ENCODE peak calls at places on chromosome X, in nine cellular contexts. S, G, T, X, Z, L, W, N and M are unnamed samples.
A peak's percentile ranks its signal among the peaks of the same experiment; 100 is the strongest.

GRCh38 chrX:23815376-23815775 is 32.4 kb downstream of the SAT1 start:
- DNase-seq in Z (no peak), W (no peak), S (no peak), T (no peak), G (no peak), X (no peak), L (no peak), N (no peak), M (no peak)

GRCh38 chrX:120566817-120567216 is 6.1 kb upstream of the CUL4B start:
- DNase-seq in S (no peak), G (no peak), W (no peak), Z (no peak), L (no peak), X (no peak), N (no peak), T (no peak), M (no peak)

GRCh38 chrX:112834016-112834855 is 6.4 kb downstream of the AMOT start:
- DNase-seq in N (no peak), G (no peak), X (no peak), W (peak; percentile 81), S (no peak), Z (no peak), L (no peak), T (no peak), M (no peak)

GRCh38 chrX:136768469-136769084 is 12.2 kb downstream of the ARHGEF6 start:
- DNase-seq in N (peak; percentile 37), W (peak; percentile 82), G (no peak), Z (peak; percentile 32), L (no peak), T (no peak), X (no peak), S (peak; percentile 87), M (no peak)

GRCh38 chrX:18885317-18886004 is 98.5 kb downstream of the PHKA2 start:
- DNase-seq in X (no peak), G (no peak), N (no peak), W (peak; percentile 32), Z (no peak), S (no peak), L (no peak), T (no peak), M (no peak)

GRCh38 chrX:18133605-18134004 is 87.1 kb downstream of the BEND2 start:
- DNase-seq in W (no peak), Z (no peak), L (no peak), T (no peak), X (no peak), S (no peak), N (no peak), G (no peak), M (no peak)

GRCh38 chrX:112874140-112874539 is 33.5 kb upstream of the AMOT start:
- DNase-seq in T (no peak), X (no peak), W (peak; percentile 41), L (no peak), S (no peak), G (no peak), N (no peak), Z (no peak), M (no peak)

GRCh38 chrX:69046996-69047490 is 118.2 kb downstream of the PJA1 start:
- DNase-seq in S (no peak), L (no peak), G (no peak), X (no peak), T (no peak), Z (no peak), W (no peak), N (peak; percentile 4), M (no peak)

GRCh38 chrX:727738-728621 is 97.4 kb downstream of the SHOX start:
- DNase-seq in X (no peak), S (no peak), T (no peak), W (no peak), Z (no peak), L (no peak), N (peak; percentile 77), G (no peak), M (no peak)

GRCh38 chrX:42093756-42094155 is 170.4 kb upstream of the CASK start:
- DNase-seq in T (no peak), W (peak; percentile 55), S (no peak), N (no peak), X (no peak), G (no peak), L (no peak), Z (no peak), M (no peak)

GRCh38 chrX:139784788-139785187 is 76.8 kb upstream of the MCF2 start:
- DNase-seq in T (no peak), W (no peak), L (no peak), X (no peak), N (no peak), S (no peak), Z (no peak), G (no peak), M (no peak)

GRCh38 chrX:12824944-12825343 is 33.7 kb downstream of the PRPS2 start:
- DNase-seq in W (no peak), N (no peak), Z (no peak), X (no peak), S (no peak), G (no peak), L (no peak), T (no peak), M (no peak)

GRCh38 chrX:40471965-40472648 is 108.7 kb upstream of the ATP6AP2 start:
- DNase-seq in X (no peak), W (peak; percentile 88), T (no peak), L (peak; percentile 7), S (no peak), N (peak; percentile 72), Z (peak; percentile 40), G (no peak), M (peak; percentile 7)

GRCh38 chrX:40468033-40468979 is 112.5 kb upstream of the ATP6AP2 start:
- DNase-seq in W (peak; percentile 38), L (peak; percentile 42), T (no peak), G (peak; percentile 17), Z (peak; percentile 61), N (peak; percentile 76), X (no peak), S (no peak), M (peak; percentile 59)

GRCh38 chrX:40469316-40469715 is 111.5 kb upstream of the ATP6AP2 start:
- DNase-seq in S (no peak), Z (peak; percentile 22), N (no peak), G (no peak), X (no peak), W (no peak), T (no peak), L (no peak), M (no peak)

GRCh38 chrX:40473460-40474204 is 107.1 kb upstream of the ATP6AP2 start:
- DNase-seq in S (no peak), T (no peak), L (no peak), G (no peak), N (no peak), Z (no peak), X (no peak), W (no peak), M (no peak)

GRCh38 chrX:40470830-40471429 is 109.8 kb upstream of the ATP6AP2 start:
- DNase-seq in N (peak; percentile 60), W (peak; percentile 10), T (no peak), Z (no peak), X (no peak), S (no peak), L (no peak), G (no peak), M (no peak)
- H3K27ac ChIP-seq in N (no peak overlapping the region), W (no peak overlapping the region), T (no peak overlapping the region), Z (no peak overlapping the region), X (no peak overlapping the region), S (no peak overlapping the region), L (no peak overlapping the region), G (no peak overlapping the region), M (no peak overlapping the region)

GRCh38 chrX:30657542-30658238 is 4.5 kb downstream of the GK start:
- DNase-seq in W (no peak), T (no peak), L (no peak), Z (no peak), G (no peak), N (no peak), S (no peak), X (no peak), M (no peak)

GRCh38 chrX:30649859-30650258 is 3.4 kb upstream of the GK start:
- DNase-seq in X (no peak), Z (no peak), N (no peak), W (no peak), T (no peak), L (no peak), G (no peak), S (no peak), M (no peak)

GRCh38 chrX:30653415-30654131 is at the start of gene GK:
- DNase-seq in X (no peak), L (peak; percentile 3), T (no peak), W (peak; percentile 31), G (no peak), N (peak; percentile 28), S (peak; percentile 57), Z (no peak), M (peak; percentile 32)

GRCh38 chrX:30654989-30655607 is 1.9 kb downstream of the GK start:
- DNase-seq in W (no peak), T (no peak), G (no peak), N (no peak), X (no peak), S (no peak), L (no peak), Z (no peak), M (no peak)

GRCh38 chrX:30652527-30653414 is 452 bp upstream of the GK start:
- DNase-seq in S (peak; percentile 96), T (peak; percentile 70), Z (peak; percentile 94), G (peak; percentile 93), W (peak; percentile 93), N (peak; percentile 96), X (peak; percentile 83), L (peak; percentile 93), M (peak; percentile 47)
- H3K27ac ChIP-seq in S (peak overlapping the region; percentile 71), T (peak overlapping the region; percentile 59), Z (peak overlapping the region; percentile 72), G (peak overlapping the region; percentile 77), W (no peak overlapping the region), N (peak overlapping the region; percentile 33), X (peak overlapping the region; percentile 48), L (peak overlapping the region; percentile 76), M (peak overlapping the region; percentile 63)

GRCh38 chrX:100812216-100813158 is 7.7 kb upstream of the CSTF2 start:
- DNase-seq in S (no peak), Z (peak; percentile 72), N (peak; percentile 35), L (no peak), T (no peak), X (no peak), G (no peak), W (no peak), M (no peak)
- H3K27ac ChIP-seq in S (no peak overlapping the region), Z (peak overlapping the region; percentile 74), N (no peak overlapping the region), L (no peak overlapping the region), T (no peak overlapping the region), X (no peak overlapping the region), G (no peak overlapping the region), W (no peak overlapping the region), M (no peak overlapping the region)

DNA sequence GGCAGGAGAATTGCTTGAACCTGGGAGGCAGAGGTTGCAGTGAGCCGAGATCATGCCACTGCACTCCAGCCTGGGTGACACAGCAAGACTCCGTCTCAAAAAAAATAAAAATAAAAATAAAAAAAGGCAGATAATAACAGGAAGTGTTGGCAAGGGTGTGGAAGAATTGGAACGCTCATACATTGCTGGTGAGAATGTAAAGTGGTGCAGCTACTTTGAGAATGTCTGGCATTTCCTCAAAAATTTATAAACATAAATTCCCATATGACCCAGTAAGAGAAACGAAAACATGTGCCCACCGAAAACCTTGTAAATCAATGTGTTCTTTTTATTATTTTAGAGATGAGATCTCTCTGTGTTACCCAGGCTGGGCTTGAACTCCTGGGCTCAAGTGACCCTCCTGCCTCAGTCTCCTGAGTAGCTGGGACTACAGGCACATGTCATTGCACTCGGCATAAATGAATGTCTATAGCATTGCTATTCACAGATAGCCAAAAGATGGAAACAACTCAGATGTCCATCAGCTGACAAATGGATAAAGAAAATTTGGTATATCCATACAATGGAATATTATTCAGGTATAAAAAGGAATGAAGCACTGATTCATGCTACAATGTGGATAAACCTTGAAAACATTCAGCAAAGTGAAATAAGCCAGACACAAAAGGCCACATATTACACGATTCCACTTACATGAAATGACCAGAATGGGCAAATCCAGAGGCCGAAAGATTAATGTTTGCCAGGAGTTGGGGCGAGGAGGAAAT is 63.7 kb upstream of the PLAC1 start:
- DNase-seq in L (no peak), X (no peak), Z (no peak), W (no peak), S (no peak), N (no peak), G (no peak), T (no peak), M (no peak)
- H3K27ac ChIP-seq in L (no peak overlapping the region), X (no peak overlapping the region), Z (no peak overlapping the region), W (no peak overlapping the region), S (no peak overlapping the region), N (no peak overlapping the region), G (no peak overlapping the region), T (no peak overlapping the region), M (no peak overlapping the region)